ENCODE peak calls at places on chromosome 18, in five cellular contexts. One of them, this sample, is unnamed.

GRCh38 chr18:55863876-55864275 is 275.9 kb upstream of the TCF4 start:
- DNase-seq in IMR-90: peak
- DNase-seq in endodermal cell: no peak
- DNase-seq in Calu3: no peak
- DNase-seq in pancreas: no peak
- DNase-seq in this sample: no peak

GRCh38 chr18:887716-888115 is 17.0 kb upstream of the ADCYAP1 start:
- DNase-seq in pancreas: no peak
- DNase-seq in endodermal cell: no peak
- DNase-seq in Calu3: no peak
- DNase-seq in IMR-90: no peak
- DNase-seq in this sample: no peak

GRCh38 chr18:54382076-54382475 is 24.4 kb downstream of the C18orf54 start:
- DNase-seq in Calu3: no peak
- DNase-seq in endodermal cell: no peak
- DNase-seq in pancreas: no peak
- DNase-seq in IMR-90: no peak
- DNase-seq in this sample: no peak

GRCh38 chr18:37987901-37988300 is 422.3 kb upstream of the CELF4 start:
- DNase-seq in endodermal cell: no peak
- DNase-seq in Calu3: no peak
- DNase-seq in pancreas: no peak
- DNase-seq in IMR-90: no peak
- DNase-seq in this sample: no peak

GRCh38 chr18:13271512-13271911 is 53.0 kb downstream of the LDLRAD4 start:
- DNase-seq in IMR-90: no peak
- DNase-seq in pancreas: no peak
- DNase-seq in endodermal cell: peak
- DNase-seq in Calu3: no peak
- DNase-seq in this sample: no peak

GRCh38 chr18:23143871-23144270 is 8.6 kb downstream of the CABLES1 start:
- DNase-seq in endodermal cell: no peak
- DNase-seq in pancreas: no peak
- DNase-seq in IMR-90: no peak
- DNase-seq in Calu3: no peak
- DNase-seq in this sample: no peak

GRCh38 chr18:57128229-57128911 is 18.5 kb upstream of the BOD1L2 start:
- DNase-seq in pancreas: no peak
- DNase-seq in Calu3: no peak
- DNase-seq in IMR-90: no peak
- DNase-seq in endodermal cell: no peak
- DNase-seq in this sample: no peak

GRCh38 chr18:37712776-37713175 is 147.2 kb upstream of the CELF4 start:
- DNase-seq in pancreas: no peak
- DNase-seq in IMR-90: no peak
- DNase-seq in Calu3: no peak
- DNase-seq in endodermal cell: no peak
- DNase-seq in this sample: no peak

GRCh38 chr18:70074091-70074490 is 126.4 kb upstream of the CD226 start:
- DNase-seq in Calu3: no peak
- DNase-seq in IMR-90: peak
- DNase-seq in endodermal cell: no peak
- DNase-seq in pancreas: no peak
- DNase-seq in this sample: no peak

GRCh38 chr18:59266459-59266858 is 6.8 kb downstream of the RAX start:
- DNase-seq in pancreas: no peak
- DNase-seq in endodermal cell: no peak
- DNase-seq in IMR-90: no peak
- DNase-seq in Calu3: no peak
- DNase-seq in this sample: no peak

GRCh38 chr18:32301976-32302743 is 112.3 kb downstream of the MEP1B start:
- DNase-seq in Calu3: peak
- DNase-seq in IMR-90: peak
- DNase-seq in pancreas: no peak
- DNase-seq in endodermal cell: no peak
- DNase-seq in this sample: no peak

GRCh38 chr18:8798996-8799395 is 93.6 kb downstream of the MTCL1 start:
- DNase-seq in Calu3: peak
- DNase-seq in pancreas: no peak
- DNase-seq in endodermal cell: no peak
- DNase-seq in IMR-90: no peak
- DNase-seq in this sample: no peak

GRCh38 chr18:23626451-23627279 is 36.0 kb downstream of the ANKRD29 start:
- DNase-seq in endodermal cell: no peak
- DNase-seq in Calu3: no peak
- DNase-seq in IMR-90: peak
- DNase-seq in pancreas: no peak
- DNase-seq in this sample: no peak

GRCh38 chr18:76672627-76673026 is 149.7 kb upstream of the ZNF236 start:
- DNase-seq in Calu3: no peak
- DNase-seq in pancreas: no peak
- DNase-seq in endodermal cell: peak
- DNase-seq in IMR-90: peak
- DNase-seq in this sample: no peak

GRCh38 chr18:23871410-23871809 is 143.1 kb upstream of the TTC39C start:
- DNase-seq in Calu3: peak
- DNase-seq in endodermal cell: no peak
- DNase-seq in pancreas: no peak
- DNase-seq in IMR-90: no peak
- DNase-seq in this sample: no peak

GRCh38 chr18:47756364-47757016 is 174.0 kb downstream of the SMAD2 start:
- DNase-seq in IMR-90: peak
- DNase-seq in pancreas: peak
- DNase-seq in endodermal cell: peak
- DNase-seq in Calu3: peak
- DNase-seq in this sample: peak

GRCh38 chr18:23862071-23862470 is 152.5 kb upstream of the TTC39C start:
- DNase-seq in pancreas: no peak
- DNase-seq in endodermal cell: no peak
- DNase-seq in Calu3: no peak
- DNase-seq in IMR-90: peak
- DNase-seq in this sample: no peak

GRCh38 chr18:23136326-23137092 is 1.2 kb downstream of the CABLES1 start:
- DNase-seq in Calu3: peak
- DNase-seq in IMR-90: no peak
- DNase-seq in endodermal cell: peak
- DNase-seq in pancreas: no peak
- DNase-seq in this sample: peak

GRCh38 chr18:59996370-59996966 is 96.7 kb downstream of the PMAIP1 start:
- DNase-seq in IMR-90: peak
- DNase-seq in endodermal cell: peak
- DNase-seq in pancreas: no peak
- DNase-seq in Calu3: peak
- DNase-seq in this sample: no peak

GRCh38 chr18:38028941-38029340 is 463.3 kb upstream of the CELF4 start:
- DNase-seq in endodermal cell: no peak
- DNase-seq in pancreas: no peak
- DNase-seq in Calu3: no peak
- DNase-seq in IMR-90: no peak
- DNase-seq in this sample: no peak

GRCh38 chr18:39521164-39521563 is 1955.6 kb upstream of the CELF4 start:
- DNase-seq in endodermal cell: no peak
- DNase-seq in Calu3: no peak
- DNase-seq in pancreas: no peak
- DNase-seq in IMR-90: no peak
- DNase-seq in this sample: no peak

GRCh38 chr18:32893915-32894314 is 121.1 kb upstream of the KLHL14 start:
- DNase-seq in pancreas: no peak
- DNase-seq in IMR-90: no peak
- DNase-seq in endodermal cell: no peak
- DNase-seq in Calu3: no peak
- DNase-seq in this sample: no peak

GRCh38 chr18:12307251-12307736 is 747 bp upstream of the TUBB6 start:
- DNase-seq in endodermal cell: peak
- DNase-seq in pancreas: no peak
- DNase-seq in IMR-90: peak
- DNase-seq in Calu3: no peak
- DNase-seq in this sample: peak

GRCh38 chr18:36412778-36413177 is 115.3 kb downstream of the FHOD3 start:
- DNase-seq in Calu3: peak
- DNase-seq in endodermal cell: peak
- DNase-seq in IMR-90: no peak
- DNase-seq in pancreas: no peak
- DNase-seq in this sample: no peak

GRCh38 chr18:36408606-36409005 is 111.1 kb downstream of the FHOD3 start:
- DNase-seq in Calu3: no peak
- DNase-seq in endodermal cell: no peak
- DNase-seq in pancreas: no peak
- DNase-seq in IMR-90: no peak
- DNase-seq in this sample: no peak

GRCh38 chr18:36410346-36410745 is 112.8 kb downstream of the FHOD3 start:
- DNase-seq in Calu3: no peak
- DNase-seq in IMR-90: no peak
- DNase-seq in endodermal cell: no peak
- DNase-seq in pancreas: no peak
- DNase-seq in this sample: no peak

GRCh38 chr18:36409779-36410178 is 112.3 kb downstream of the FHOD3 start:
- DNase-seq in endodermal cell: no peak
- DNase-seq in pancreas: no peak
- DNase-seq in IMR-90: no peak
- DNase-seq in Calu3: no peak
- DNase-seq in this sample: no peak

DNA sequence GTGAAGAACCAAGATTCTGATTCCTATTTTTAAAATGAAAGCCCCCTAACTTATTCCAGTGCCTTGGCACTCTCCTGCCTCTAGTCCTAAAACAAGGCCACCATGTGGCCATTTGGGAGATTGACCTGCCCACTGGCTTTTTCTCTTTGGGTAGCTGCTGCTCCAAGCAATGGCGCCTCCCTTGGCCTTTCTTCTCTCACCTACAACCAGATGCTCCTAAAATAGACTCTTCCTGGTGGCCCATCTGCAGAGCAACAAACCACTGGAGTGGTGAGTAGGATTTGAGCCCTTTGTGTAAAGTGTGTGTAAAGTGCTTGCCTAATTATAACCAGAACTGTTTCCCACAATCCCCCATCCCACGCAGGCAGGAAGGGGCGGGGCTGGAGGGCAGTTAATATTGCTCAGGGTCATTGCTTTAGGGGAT is 114.2 kb downstream of the FHOD3 start:
- DNase-seq in pancreas: no peak
- DNase-seq in IMR-90: peak
- DNase-seq in Calu3: peak
- DNase-seq in endodermal cell: peak
- DNase-seq in this sample: no peak
- TF ChIP-seq CTCF in pancreas: no peak
- TF ChIP-seq CTCF in IMR-90: peak
- TF ChIP-seq CTCF in Calu3: peak
- TF ChIP-seq CTCF in endodermal cell: peak
- TF ChIP-seq CTCF in this sample: no peak

GRCh38 chr18:52999633-53000032 is 659.6 kb downstream of the DCC start:
- DNase-seq in IMR-90: no peak
- DNase-seq in endodermal cell: no peak
- DNase-seq in Calu3: no peak
- DNase-seq in pancreas: no peak
- DNase-seq in this sample: no peak
- TF ChIP-seq CTCF in IMR-90: no peak
- TF ChIP-seq CTCF in endodermal cell: peak
- TF ChIP-seq CTCF in Calu3: no peak
- TF ChIP-seq CTCF in pancreas: no peak
- TF ChIP-seq CTCF in this sample: no peak

GRCh38 chr18:30177056-30177455 is 865.5 kb downstream of the DSC3 start:
- DNase-seq in pancreas: no peak
- DNase-seq in Calu3: no peak
- DNase-seq in IMR-90: no peak
- DNase-seq in endodermal cell: no peak
- DNase-seq in this sample: no peak

GRCh38 chr18:30175061-30175574 is 867.4 kb downstream of the DSC3 start:
- DNase-seq in IMR-90: no peak
- DNase-seq in Calu3: no peak
- DNase-seq in pancreas: no peak
- DNase-seq in endodermal cell: no peak
- DNase-seq in this sample: no peak

DNA sequence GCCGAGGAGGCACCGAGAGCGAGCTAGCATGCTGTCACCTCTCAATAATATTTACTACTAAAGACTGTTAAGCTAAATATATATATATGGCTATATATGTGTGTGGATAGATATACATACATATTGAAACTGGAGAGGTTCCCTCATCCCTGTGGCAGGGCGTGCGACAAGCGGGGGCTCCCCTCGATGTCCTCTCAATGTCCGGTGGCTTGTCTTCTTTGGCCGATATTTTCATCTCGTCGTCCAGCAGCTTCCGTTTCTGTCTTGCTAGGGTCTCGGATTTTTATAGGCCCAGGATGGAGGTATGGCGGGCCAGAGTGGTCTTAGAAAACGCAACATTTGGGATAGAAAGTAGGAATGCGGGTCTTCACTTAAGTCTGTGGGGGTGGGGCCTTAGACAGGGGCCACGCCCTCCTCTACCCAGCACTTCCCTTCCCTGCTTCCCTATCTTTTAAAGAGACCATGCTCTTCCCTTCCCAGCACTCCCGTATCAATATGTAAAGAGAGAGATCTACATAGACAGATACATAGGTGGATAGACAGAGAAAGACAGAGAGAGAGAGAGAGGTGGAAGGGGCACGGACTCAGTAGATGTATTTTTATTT is 866.8 kb downstream of the DSC3 start:
- DNase-seq in Calu3: no peak
- DNase-seq in endodermal cell: no peak
- DNase-seq in pancreas: no peak
- DNase-seq in IMR-90: no peak
- DNase-seq in this sample: no peak
- TF ChIP-seq CTCF in Calu3: no peak
- TF ChIP-seq CTCF in endodermal cell: no peak
- TF ChIP-seq CTCF in pancreas: no peak
- TF ChIP-seq CTCF in IMR-90: no peak
- TF ChIP-seq CTCF in this sample: no peak

GRCh38 chr18:10681581-10682367 is 155.9 kb downstream of the NAPG start:
- DNase-seq in Calu3: no peak
- DNase-seq in IMR-90: peak
- DNase-seq in endodermal cell: no peak
- DNase-seq in pancreas: no peak
- DNase-seq in this sample: no peak
- TF ChIP-seq CTCF in Calu3: no peak
- TF ChIP-seq CTCF in IMR-90: no peak
- TF ChIP-seq CTCF in endodermal cell: no peak
- TF ChIP-seq CTCF in pancreas: no peak
- TF ChIP-seq CTCF in this sample: no peak